ENCODE peak calls at places on chromosomes 1 and 21, in four cellular contexts. P, A, O and D are unnamed samples.

GRCh38 chr1:162877412-162877811 is 16.4 kb upstream of the CCDC190 start:
- DNase-seq in P (no peak), A (no peak), O (no peak), D (no peak)

GRCh38 chr1:46198026-46198826 is at the start of gene POMGNT1:
- DNase-seq in P (peak; percentile 39), A (peak; percentile 73), O (peak; percentile 23), D (peak; percentile 98)

GRCh38 chr21:16186742-16187141 is 457.0 kb downstream of the USP25 start:
- DNase-seq in P (peak; percentile 37), A (no peak), O (no peak), D (no peak)

GRCh38 chr1:2590233-2591141 is 3.9 kb downstream of the PRXL2B start:
- DNase-seq in P (no peak), A (no peak), O (no peak), D (no peak)

GRCh38 chr1:211932581-211933010 is 102.0 kb upstream of the LPGAT1 start:
- DNase-seq in P (no peak), A (no peak), O (no peak), D (peak; percentile 50)

GRCh38 chr1:22662986-22663408 is 10.0 kb downstream of the C1QB start:
- DNase-seq in P (no peak), A (no peak), O (no peak), D (peak; percentile 55)

GRCh38 chr1:248872752-248873408 is 14.0 kb upstream of the ZNF692 start:
- DNase-seq in P (peak; percentile 66), A (peak; percentile 82), O (peak; percentile 80), D (peak; percentile 68)

GRCh38 chr1:169941982-169942830 is 48.5 kb upstream of the SCYL3 start:
- DNase-seq in P (peak; percentile 46), A (no peak), O (no peak), D (no peak)

GRCh38 chr1:16440150-16440479 is 409 bp upstream of the NECAP2 start:
- DNase-seq in P (no peak), A (peak; percentile 45), O (peak; percentile 33), D (no peak)

GRCh38 chr21:36487641-36488307 is 7.9 kb upstream of the CLDN14 start:
- DNase-seq in P (peak; percentile 64), A (no peak), O (no peak), D (no peak)

GRCh38 chr1:37476460-37477197 is 2.2 kb downstream of the ZC3H12A start:
- DNase-seq in P (peak; percentile 84), A (peak; percentile 74), O (peak; percentile 61), D (no peak)

GRCh38 chr1:97186381-97186780 is 464.8 kb downstream of the PTBP2 start:
- DNase-seq in P (no peak), A (no peak), O (peak; percentile 3), D (no peak)

GRCh38 chr1:221247050-221247449 is 367.8 kb downstream of the HLX start:
- DNase-seq in P (no peak), A (no peak), O (no peak), D (no peak)

GRCh38 chr21:28229811-28230210 is 762.9 kb downstream of the LTN1 start:
- DNase-seq in P (peak; percentile 93), A (no peak), O (no peak), D (no peak)
- TF ChIP-seq MAZ in P (no peak), A (no peak), O (no peak), D (no peak)

DNA sequence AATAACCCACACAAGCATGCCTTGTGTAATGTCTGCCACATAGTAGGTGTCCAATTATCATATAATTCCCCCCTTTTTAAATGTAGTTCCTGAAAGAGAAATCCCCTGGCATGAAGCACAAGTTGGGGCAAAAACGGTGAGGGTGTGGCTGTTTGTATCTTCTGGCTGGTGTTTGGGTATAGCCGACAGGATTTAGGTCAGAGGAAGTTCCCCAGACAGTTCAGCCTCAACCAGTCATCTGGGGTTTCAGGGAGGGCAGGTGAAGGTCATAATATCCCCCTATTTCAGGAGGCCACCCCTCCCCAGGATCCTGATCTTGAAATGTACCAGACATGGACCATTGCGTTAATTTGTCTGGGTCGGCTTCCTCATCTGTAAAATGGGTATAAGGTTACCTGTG is 29.1 kb upstream of the JUN start:
- DNase-seq in P (no peak), A (no peak), O (no peak), D (no peak)
- TF ChIP-seq MAZ in P (no peak), A (no peak), O (no peak), D (no peak)

GRCh38 chr21:18951291-18952038 is 547.9 kb upstream of the TMPRSS15 start:
- DNase-seq in P (no peak), A (no peak), O (no peak), D (no peak)
- TF ChIP-seq MAZ in P (no peak), A (no peak), O (no peak), D (no peak)

GRCh38 chr1:94125551-94126514 is 4.9 kb upstream of the ABCA4 start:
- DNase-seq in P (no peak), A (no peak), O (peak; percentile 96), D (no peak)
- TF ChIP-seq MAZ in P (no peak), A (no peak), O (no peak), D (no peak)

GRCh38 chr1:216051071-216051470 is 372.2 kb downstream of the USH2A start:
- DNase-seq in P (no peak), A (no peak), O (no peak), D (no peak)
- TF ChIP-seq MAZ in P (no peak), A (no peak), O (no peak), D (no peak)